ENCODE peak calls at places on chromosomes 2 and 18, in five cellular contexts. One of them, this sample, is unnamed.

GRCh38 chr2:233700028-233700635 is 7.4 kb downstream of the UGT1A6 start:
- DNase-seq in naive thymus-derived CD8-positive, alpha-beta T cell: no peak
- DNase-seq in cardiac fibroblast: peak
- DNase-seq in AG04450: peak
- DNase-seq in Kasumi-1: no peak
- DNase-seq in this sample: no peak

GRCh38 chr18:6927136-6927535 is 190.5 kb downstream of the LAMA1 start:
- DNase-seq in naive thymus-derived CD8-positive, alpha-beta T cell: no peak
- DNase-seq in cardiac fibroblast: no peak
- DNase-seq in AG04450: no peak
- DNase-seq in Kasumi-1: no peak
- DNase-seq in this sample: no peak

GRCh38 chr2:181586569-181587076 is 70.3 kb downstream of the CERKL start:
- DNase-seq in naive thymus-derived CD8-positive, alpha-beta T cell: no peak
- DNase-seq in cardiac fibroblast: no peak
- DNase-seq in AG04450: no peak
- DNase-seq in Kasumi-1: no peak
- DNase-seq in this sample: no peak

GRCh38 chr2:138615257-138615656 is 113.7 kb downstream of the SPOPL start:
- DNase-seq in naive thymus-derived CD8-positive, alpha-beta T cell: no peak
- DNase-seq in cardiac fibroblast: no peak
- DNase-seq in AG04450: peak
- DNase-seq in Kasumi-1: no peak
- DNase-seq in this sample: peak

GRCh38 chr18:24831091-24831490 is 370.7 kb downstream of the HRH4 start:
- DNase-seq in naive thymus-derived CD8-positive, alpha-beta T cell: no peak
- DNase-seq in cardiac fibroblast: no peak
- DNase-seq in AG04450: no peak
- DNase-seq in Kasumi-1: no peak
- DNase-seq in this sample: no peak

GRCh38 chr18:69401475-69402218 is 959 bp downstream of the DOK6 start:
- DNase-seq in naive thymus-derived CD8-positive, alpha-beta T cell: no peak
- DNase-seq in cardiac fibroblast: peak
- DNase-seq in AG04450: no peak
- DNase-seq in Kasumi-1: no peak
- DNase-seq in this sample: no peak

GRCh38 chr2:186129767-186130581 is 356.1 kb upstream of the ZC3H15 start:
- DNase-seq in naive thymus-derived CD8-positive, alpha-beta T cell: no peak
- DNase-seq in cardiac fibroblast: peak
- DNase-seq in AG04450: peak
- DNase-seq in Kasumi-1: no peak
- DNase-seq in this sample: peak

GRCh38 chr2:187075106-187076070 is 226.4 kb upstream of the ZSWIM2 start:
- DNase-seq in naive thymus-derived CD8-positive, alpha-beta T cell: no peak
- DNase-seq in cardiac fibroblast: no peak
- DNase-seq in AG04450: no peak
- DNase-seq in Kasumi-1: no peak
- DNase-seq in this sample: no peak

GRCh38 chr2:124264496-124265160 is 239.5 kb downstream of the CNTNAP5 start:
- DNase-seq in naive thymus-derived CD8-positive, alpha-beta T cell: no peak
- DNase-seq in cardiac fibroblast: peak
- DNase-seq in AG04450: no peak
- DNase-seq in Kasumi-1: no peak
- DNase-seq in this sample: no peak

GRCh38 chr18:3722662-3723433 is 272.9 kb downstream of the TGIF1 start:
- DNase-seq in naive thymus-derived CD8-positive, alpha-beta T cell: no peak
- DNase-seq in cardiac fibroblast: no peak
- DNase-seq in AG04450: peak
- DNase-seq in Kasumi-1: no peak
- DNase-seq in this sample: no peak

This sample was measured in H54.